ENCODE peak calls at places on chromosomes 7 and 10, in ten cellular contexts. T is ovary; N is neuronal stem cell; M is PC-3; I is heart right ventricle; X is aorta; Q is brain microvascular endothelial cell; L is heart left ventricle; F is CD8-positive, alpha-beta T cell; Y is upper lobe of right lung. W is an unnamed sample.

GRCh38 chr7:145064114-145064513 is 228.3 kb upstream of the TPK1 start:
- DNase-seq in T (no peak), N (no peak), M (no peak), I (no peak), X (no peak), Q (no peak), L (no peak), F (no peak), Y (no peak), W (no peak)

GRCh38 chr10:131147301-131147975 is 164.1 kb downstream of the TCERG1L start:
- DNase-seq in T (no peak), N (no peak), M (no peak), I (no peak), X (no peak), Q (no peak), L (no peak), F (no peak), Y (peak; percentile 59), W (no peak)

GRCh38 chr10:31554556-31554955 is 235.5 kb downstream of the ZEB1 start:
- DNase-seq in T (no peak), N (no peak), M (peak; percentile 67), I (no peak), X (no peak), Q (peak; percentile 74), L (no peak), F (no peak), Y (no peak), W (peak; percentile 79)

GRCh38 chr10:43667317-43667731 is 18.6 kb upstream of the ZNF32 start:
- DNase-seq in T (no peak), N (no peak), M (no peak), I (no peak), X (no peak), Q (no peak), L (peak; percentile 55), F (no peak), Y (no peak), W (no peak)

GRCh38 chr10:27360581-27361172 is 120.1 kb upstream of the ACBD5 start:
- DNase-seq in T (peak; percentile 27), N (peak; percentile 78), M (peak; percentile 73), I (peak; percentile 64), X (peak; percentile 75), Q (peak; percentile 75), L (peak; percentile 74), F (peak; percentile 77), Y (peak; percentile 82), W (peak; percentile 88)

GRCh38 chr7:74002474-74003017 is 25.4 kb upstream of the ELN start:
- DNase-seq in T (no peak), N (no peak), M (peak; percentile 72), I (peak; percentile 57), X (peak; percentile 92), Q (peak; percentile 56), L (peak; percentile 57), F (peak; percentile 3), Y (peak; percentile 78), W (no peak)

GRCh38 chr10:89668391-89669180 is 23.5 kb upstream of the PANK1 start:
- DNase-seq in T (no peak), N (no peak), M (peak; percentile 6), I (no peak), X (no peak), Q (no peak), L (no peak), F (no peak), Y (no peak), W (no peak)

GRCh38 chr10:22280078-22280477 is 36.1 kb upstream of the COMMD3 start:
- DNase-seq in T (no peak), N (no peak), M (no peak), I (no peak), X (no peak), Q (no peak), L (no peak), F (no peak), Y (no peak), W (no peak)

GRCh38 chr10:14556285-14556956 is 218.3 kb downstream of the FAM107B start:
- DNase-seq in T (no peak), N (no peak), M (no peak), I (no peak), X (no peak), Q (peak; percentile 60), L (no peak), F (no peak), Y (no peak), W (peak; percentile 52)

GRCh38 chr10:77586719-77587423 is 50.7 kb downstream of the KCNMA1 start:
- DNase-seq in T (no peak), N (no peak), M (peak; percentile 94), I (no peak), X (no peak), Q (peak; percentile 91), L (no peak), F (no peak), Y (no peak), W (peak; percentile 88)

GRCh38 chr10:89064764-89065163 is 74.2 kb downstream of the FAS start:
- DNase-seq in T (no peak), N (no peak), M (no peak), I (no peak), X (no peak), Q (no peak), L (no peak), F (no peak), Y (no peak), W (no peak)

DNA sequence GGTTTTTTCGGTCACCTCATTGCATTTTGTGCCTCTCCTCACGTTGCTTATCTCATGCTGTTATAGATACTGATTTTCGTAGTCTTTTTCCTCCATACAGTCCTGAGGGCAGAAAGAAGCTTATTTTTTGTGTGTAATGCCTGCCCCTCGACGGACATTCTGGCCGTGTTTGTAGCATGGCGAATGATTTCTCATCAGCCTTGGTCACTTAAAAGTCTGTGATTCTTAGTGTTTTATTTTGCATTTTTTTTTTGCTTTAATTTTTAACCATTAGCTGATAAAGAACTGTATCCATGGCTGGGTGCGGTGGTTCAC is 469 bp upstream of the NOC3L start:
- DNase-seq in T (no peak), N (no peak), M (no peak), I (no peak), X (no peak), Q (no peak), L (no peak), F (no peak), Y (no peak), W (no peak)
- H3K4me3 ChIP-seq in T (peak overlapping the region; percentile 73), N (peak overlapping the region; percentile 78), M (peak overlapping the region; percentile 92), I (peak overlapping the region; percentile 65), X (peak overlapping the region; percentile 94), Q (peak overlapping the region; percentile 90), L (peak overlapping the region; percentile 56), F (peak overlapping the region; percentile 75), Y (peak overlapping the region; percentile 83), W (peak overlapping the region; percentile 68)

DNA sequence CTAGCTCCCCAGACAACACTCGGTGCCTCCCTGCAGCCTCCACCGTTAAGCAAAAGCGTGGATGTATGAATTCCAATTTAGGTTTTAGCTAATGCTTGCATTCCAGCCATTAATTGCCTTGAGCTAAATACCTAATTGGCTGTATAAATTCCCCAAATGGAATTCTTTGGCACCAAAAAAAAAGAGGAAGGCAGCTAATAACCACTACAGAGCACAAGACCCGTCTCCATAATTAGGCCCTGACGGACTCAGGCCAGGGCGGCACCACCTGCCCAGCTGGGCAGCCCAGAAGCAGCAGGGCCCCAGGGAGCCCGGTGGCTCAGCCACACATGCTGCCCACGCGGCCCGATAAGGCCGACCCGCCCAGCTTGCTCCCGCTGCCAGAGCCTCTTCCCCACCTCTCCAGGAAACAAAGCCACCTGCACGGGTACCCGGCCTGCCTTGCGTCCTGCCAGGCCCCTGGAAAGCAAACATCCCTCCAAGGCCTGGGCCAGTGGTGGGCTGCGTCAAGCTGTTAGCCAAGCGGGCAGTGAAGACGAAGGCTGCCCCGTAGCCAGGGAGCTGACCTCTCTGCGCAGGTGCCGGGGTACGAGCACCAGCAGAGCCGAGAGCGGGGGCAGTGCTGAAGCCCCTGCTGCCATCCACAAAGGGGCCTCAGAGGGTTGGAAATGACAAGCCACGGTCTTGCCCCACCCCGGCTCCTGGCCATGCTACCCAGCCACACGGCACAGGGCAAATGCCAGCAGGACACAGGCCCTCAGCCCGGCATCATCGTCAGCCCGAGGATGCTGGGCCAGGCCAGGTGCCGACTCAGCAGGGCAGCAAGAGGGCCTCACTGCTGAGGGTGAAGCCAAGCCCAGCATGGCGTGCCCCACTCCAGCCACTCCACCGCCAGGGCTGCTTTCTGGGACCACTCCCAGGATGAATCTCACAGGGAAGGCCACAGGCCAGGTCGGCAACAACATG is 140.1 kb downstream of the PTPRN2 start:
- DNase-seq in T (no peak), N (no peak), M (no peak), I (no peak), X (no peak), Q (no peak), L (no peak), F (no peak), Y (no peak), W (no peak)
- H3K27me3 ChIP-seq in T (no peaks in the 10 kb centered on the region), N (no peaks in the 10 kb centered on the region), M (peaks cover 23% of the 10 kb centered on the region), I (peaks cover 45% of the 10 kb centered on the region), X (no peaks in the 10 kb centered on the region), Q (no peaks in the 10 kb centered on the region), L (no peaks in the 10 kb centered on the region), F (no peaks in the 10 kb centered on the region), Y (no peaks in the 10 kb centered on the region), W (peaks cover 3% of the 10 kb centered on the region)

GRCh38 chr10:80486785-80487421 is 32.8 kb downstream of the TSPAN14 start:
- DNase-seq in T (no peak), N (no peak), M (no peak), I (no peak), X (no peak), Q (no peak), L (no peak), F (no peak), Y (peak; percentile 36), W (no peak)
- H3K4me3 ChIP-seq in T (no peak overlapping the region), N (no peak overlapping the region), M (no peak overlapping the region), I (no peak overlapping the region), X (no peak overlapping the region), Q (no peak overlapping the region), L (no peak overlapping the region), F (peak overlapping the region; percentile 15), Y (no peak overlapping the region), W (no peak overlapping the region)

GRCh38 chr10:86366033-86366901 is at the start of gene GRID1:
- DNase-seq in T (peak; percentile 38), N (no peak), M (no peak), I (no peak), X (no peak), Q (no peak), L (no peak), F (no peak), Y (peak; percentile 71), W (peak; percentile 15)

GRCh38 chr10:86363833-86364511 is 2.6 kb downstream of the GRID1 start:
- DNase-seq in T (peak; percentile 16), N (no peak), M (no peak), I (no peak), X (peak; percentile 38), Q (no peak), L (no peak), F (no peak), Y (peak; percentile 59), W (no peak)

GRCh38 chr10:86365346-86366032 is 1.1 kb downstream of the GRID1 start:
- DNase-seq in T (peak; percentile 19), N (no peak), M (no peak), I (no peak), X (no peak), Q (no peak), L (no peak), F (no peak), Y (peak; percentile 60), W (no peak)

GRCh38 chr10:86363184-86363832 is 3.3 kb downstream of the GRID1 start:
- DNase-seq in T (peak; percentile 28), N (peak; percentile 65), M (no peak), I (no peak), X (peak; percentile 63), Q (no peak), L (no peak), F (no peak), Y (peak; percentile 85), W (peak; percentile 27)

GRCh38 chr10:86364551-86365345 is 1.8 kb downstream of the GRID1 start:
- DNase-seq in T (peak; percentile 14), N (no peak), M (no peak), I (no peak), X (peak; percentile 50), Q (no peak), L (no peak), F (no peak), Y (peak; percentile 62), W (peak; percentile 59)
- H3K27me3 ChIP-seq in T (no peaks in the 10 kb centered on the region), N (peaks cover 43% of the 10 kb centered on the region), M (peaks cover 38% of the 10 kb centered on the region), I (peaks cover 65% of the 10 kb centered on the region), X (no peaks in the 10 kb centered on the region), Q (peaks cover 62% of the 10 kb centered on the region), L (peaks cover 12% of the 10 kb centered on the region), F (peaks cover 9% of the 10 kb centered on the region), Y (peaks cover 53% of the 10 kb centered on the region), W (peaks cover 76% of the 10 kb centered on the region)

W was measured in cardiac muscle cell.